ENCODE peak calls at places on chromosome 11, in eight cellular contexts. Q, X, T, M, I, A, L and R are unnamed samples.

GRCh38 chr11:13668957-13669521 is 571 bp downstream of the FAR1 start:
- DNase-seq in Q (no peak), X (peak; percentile 46), T (peak; percentile 38), M (peak; percentile 67), I (no peak), A (peak; percentile 27), L (no peak), R (peak; percentile 16)

GRCh38 chr11:45296085-45296484 is 9.9 kb upstream of the SYT13 start:
- DNase-seq in Q (no peak), X (no peak), T (no peak), M (no peak), I (no peak), A (no peak), L (no peak), R (no peak)

GRCh38 chr11:131365601-131366000 is 4.8 kb upstream of the NTM start:
- DNase-seq in Q (no peak), X (no peak), T (no peak), M (no peak), I (no peak), A (no peak), L (no peak), R (no peak)

GRCh38 chr11:71979582-71979981 is 19.1 kb upstream of the IL18BP start:
- DNase-seq in Q (peak; percentile 58), X (peak; percentile 34), T (no peak), M (no peak), I (no peak), A (no peak), L (no peak), R (no peak)

GRCh38 chr11:20035701-20036601 is 124.3 kb downstream of the DBX1 start:
- DNase-seq in Q (no peak), X (no peak), T (no peak), M (peak; percentile 92), I (no peak), A (no peak), L (peak; percentile 66), R (peak; percentile 92)

GRCh38 chr11:129067454-129067853 is 124.7 kb downstream of the ARHGAP32 start:
- DNase-seq in Q (no peak), X (no peak), T (no peak), M (no peak), I (no peak), A (no peak), L (no peak), R (no peak)

GRCh38 chr11:723120-723883 is 17.3 kb downstream of the EPS8L2 start:
- DNase-seq in Q (peak; percentile 17), X (peak; percentile 81), T (peak; percentile 39), M (peak; percentile 68), I (no peak), A (no peak), L (peak; percentile 49), R (peak; percentile 61)

GRCh38 chr11:61157743-61158142 is 3.5 kb downstream of the VPS37C start:
- DNase-seq in Q (no peak), X (no peak), T (no peak), M (no peak), I (no peak), A (no peak), L (no peak), R (no peak)

GRCh38 chr11:73239571-73240189 is 21.6 kb downstream of the P2RY2 start:
- DNase-seq in Q (no peak), X (no peak), T (no peak), M (no peak), I (no peak), A (no peak), L (no peak), R (no peak)

GRCh38 chr11:1260023-1260501 is 37.2 kb downstream of the MUC5B start:
- DNase-seq in Q (no peak), X (no peak), T (no peak), M (peak; percentile 60), I (no peak), A (peak; percentile 70), L (no peak), R (no peak)

GRCh38 chr11:9653871-9654270 is 10.0 kb upstream of the SWAP70 start:
- DNase-seq in Q (no peak), X (no peak), T (no peak), M (no peak), I (no peak), A (no peak), L (no peak), R (no peak)

GRCh38 chr11:15667127-15667725 is 552.5 kb downstream of the INSC start:
- DNase-seq in Q (no peak), X (no peak), T (no peak), M (no peak), I (no peak), A (no peak), L (no peak), R (no peak)

GRCh38 chr11:128905345-128906184 is 14.4 kb downstream of the KCNJ5 start:
- DNase-seq in Q (no peak), X (no peak), T (peak; percentile 25), M (peak; percentile 63), I (peak; percentile 49), A (peak; percentile 80), L (no peak), R (no peak)

GRCh38 chr11:75667268-75667830 is 1.5 kb downstream of the MAP6 start:
- DNase-seq in Q (peak; percentile 16), X (peak; percentile 43), T (no peak), M (peak; percentile 48), I (peak; percentile 58), A (peak; percentile 37), L (no peak), R (peak; percentile 34)

GRCh38 chr11:477042-477715 is 27.1 kb downstream of the PTDSS2 start:
- DNase-seq in Q (peak; percentile 38), X (peak; percentile 87), T (no peak), M (no peak), I (no peak), A (no peak), L (no peak), R (no peak)

GRCh38 chr11:65858354-65859133 is 564 bp upstream of the CFL1 start:
- DNase-seq in Q (no peak), X (no peak), T (no peak), M (no peak), I (no peak), A (no peak), L (no peak), R (no peak)

GRCh38 chr11:69295995-69296889 is 2.3 kb downstream of the MYEOV start:
- DNase-seq in Q (no peak), X (no peak), T (no peak), M (peak; percentile 92), I (no peak), A (no peak), L (no peak), R (peak; percentile 94)

GRCh38 chr11:9053631-9054030 is 37.8 kb downstream of the SCUBE2 start:
- DNase-seq in Q (peak; percentile 7), X (no peak), T (no peak), M (peak; percentile 40), I (no peak), A (no peak), L (no peak), R (peak; percentile 58)

GRCh38 chr11:102430158-102430836 is 22.3 kb downstream of the TMEM123 start:
- DNase-seq in Q (no peak), X (no peak), T (no peak), M (peak; percentile 30), I (no peak), A (no peak), L (no peak), R (peak; percentile 38)

GRCh38 chr11:11989774-11990744 is 18.4 kb downstream of the DKK3 start:
- DNase-seq in Q (no peak), X (no peak), T (no peak), M (peak; percentile 51), I (no peak), A (no peak), L (no peak), R (peak; percentile 84)

GRCh38 chr11:123590296-123590912 is 64.0 kb downstream of the SCN3B start:
- DNase-seq in Q (no peak), X (peak; percentile 18), T (no peak), M (peak; percentile 79), I (no peak), A (no peak), L (no peak), R (peak; percentile 74)

GRCh38 chr11:67409781-67410368 is 5.6 kb upstream of the CARNS1 start:
- DNase-seq in Q (no peak), X (no peak), T (no peak), M (no peak), I (peak; percentile 78), A (no peak), L (no peak), R (no peak)

GRCh38 chr11:33630936-33631748 is 69.5 kb downstream of the C11orf91 start:
- DNase-seq in Q (no peak), X (no peak), T (no peak), M (peak; percentile 24), I (no peak), A (no peak), L (no peak), R (peak; percentile 13)

GRCh38 chr11:13876423-13876822 is 86.1 kb upstream of the SPON1 start:
- DNase-seq in Q (no peak), X (no peak), T (no peak), M (no peak), I (no peak), A (no peak), L (no peak), R (no peak)

GRCh38 chr11:44982496-44983062 is 31.9 kb upstream of the TP53I11 start:
- DNase-seq in Q (no peak), X (no peak), T (no peak), M (no peak), I (no peak), A (no peak), L (no peak), R (no peak)

GRCh38 chr11:60878245-60879101 is 11.1 kb downstream of the ZP1 start:
- DNase-seq in Q (no peak), X (no peak), T (no peak), M (no peak), I (no peak), A (no peak), L (no peak), R (no peak)

GRCh38 chr11:47177229-47177845 is 658 bp upstream of the ARFGAP2 start:
- DNase-seq in Q (peak; percentile 86), X (peak; percentile 84), T (peak; percentile 65), M (peak; percentile 92), I (peak; percentile 55), A (peak; percentile 61), L (peak; percentile 48), R (peak; percentile 85)

GRCh38 chr11:46275964-46276641 is 1.4 kb upstream of the CREB3L1 start:
- DNase-seq in Q (no peak), X (no peak), T (no peak), M (no peak), I (no peak), A (no peak), L (no peak), R (no peak)

GRCh38 chr11:87281496-87281895 is 243.8 kb downstream of the TMEM135 start:
- DNase-seq in Q (peak; percentile 15), X (no peak), T (no peak), M (peak; percentile 79), I (no peak), A (no peak), L (peak; percentile 35), R (peak; percentile 66)

GRCh38 chr11:19646921-19647320 is 65.7 kb upstream of the NAV2 start:
- DNase-seq in Q (no peak), X (no peak), T (no peak), M (peak; percentile 92), I (no peak), A (no peak), L (peak; percentile 97), R (peak; percentile 99)

GRCh38 chr11:95884364-95884763 is 39.5 kb downstream of the MTMR2 start:
- DNase-seq in Q (no peak), X (no peak), T (no peak), M (peak; percentile 67), I (no peak), A (no peak), L (peak; percentile 40), R (peak; percentile 28)